ENCODE peak calls at places on chromosomes 3 and 15, in seven cellular contexts. One of them, this sample, is unnamed.

GRCh38 chr3:8490079-8490552 is 11.5 kb upstream of the LMCD1 start:
- DNase-seq in HL-60: no peak
- DNase-seq in stimulated activated CD4-positive, alpha-beta T cell treated with anti-CD3 and anti-CD28 coated beads, Interleukin-2, amount 100 ng/mL, for 24 hours: no peak
- DNase-seq in stomach: no peak
- DNase-seq in NCI-H2081: no peak
- DNase-seq in mucosa of descending colon: no peak
- DNase-seq in HEK293T: no peak
- DNase-seq in this sample: peak; percentile 35

GRCh38 chr15:88900982-88901418 is 5.7 kb upstream of the HAPLN3 start:
- DNase-seq in HL-60: no peak
- DNase-seq in stimulated activated CD4-positive, alpha-beta T cell treated with anti-CD3 and anti-CD28 coated beads, Interleukin-2, amount 100 ng/mL, for 24 hours: no peak
- DNase-seq in stomach: no peak
- DNase-seq in NCI-H2081: no peak
- DNase-seq in mucosa of descending colon: no peak
- DNase-seq in HEK293T: no peak
- DNase-seq in this sample: no peak

GRCh38 chr3:190092250-190092649 is 28.4 kb downstream of the P3H2 start:
- DNase-seq in HL-60: no peak
- DNase-seq in stimulated activated CD4-positive, alpha-beta T cell treated with anti-CD3 and anti-CD28 coated beads, Interleukin-2, amount 100 ng/mL, for 24 hours: no peak
- DNase-seq in stomach: no peak
- DNase-seq in NCI-H2081: no peak
- DNase-seq in mucosa of descending colon: no peak
- DNase-seq in HEK293T: no peak
- DNase-seq in this sample: no peak

GRCh38 chr15:52438047-52438446 is 90.6 kb downstream of the MYO5A start:
- DNase-seq in HL-60: peak; percentile 89
- DNase-seq in stimulated activated CD4-positive, alpha-beta T cell treated with anti-CD3 and anti-CD28 coated beads, Interleukin-2, amount 100 ng/mL, for 24 hours: no peak
- DNase-seq in stomach: no peak
- DNase-seq in NCI-H2081: no peak
- DNase-seq in mucosa of descending colon: no peak
- DNase-seq in HEK293T: no peak
- DNase-seq in this sample: no peak

GRCh38 chr3:72899349-72899765 is 11.5 kb downstream of the GXYLT2 start:
- DNase-seq in HL-60: no peak
- DNase-seq in stimulated activated CD4-positive, alpha-beta T cell treated with anti-CD3 and anti-CD28 coated beads, Interleukin-2, amount 100 ng/mL, for 24 hours: no peak
- DNase-seq in stomach: no peak
- DNase-seq in NCI-H2081: no peak
- DNase-seq in mucosa of descending colon: no peak
- DNase-seq in HEK293T: peak; percentile 24
- DNase-seq in this sample: no peak

GRCh38 chr15:40764766-40765136 is 883 bp downstream of the GCHFR start:
- DNase-seq in HL-60: peak; percentile 33
- DNase-seq in stimulated activated CD4-positive, alpha-beta T cell treated with anti-CD3 and anti-CD28 coated beads, Interleukin-2, amount 100 ng/mL, for 24 hours: no peak
- DNase-seq in stomach: no peak
- DNase-seq in NCI-H2081: no peak
- DNase-seq in mucosa of descending colon: no peak
- DNase-seq in HEK293T: no peak
- DNase-seq in this sample: no peak

GRCh38 chr15:98649621-98649995 is 1.3 kb downstream of the IGF1R start:
- DNase-seq in HL-60: peak; percentile 60
- DNase-seq in stimulated activated CD4-positive, alpha-beta T cell treated with anti-CD3 and anti-CD28 coated beads, Interleukin-2, amount 100 ng/mL, for 24 hours: peak; percentile 61
- DNase-seq in stomach: peak; percentile 53
- DNase-seq in NCI-H2081: peak; percentile 32
- DNase-seq in mucosa of descending colon: peak; percentile 51
- DNase-seq in HEK293T: peak; percentile 31
- DNase-seq in this sample: peak; percentile 55

GRCh38 chr3:66692108-66692750 is 191.4 kb upstream of the LRIG1 start:
- DNase-seq in HL-60: no peak
- DNase-seq in stimulated activated CD4-positive, alpha-beta T cell treated with anti-CD3 and anti-CD28 coated beads, Interleukin-2, amount 100 ng/mL, for 24 hours: no peak
- DNase-seq in stomach: no peak
- DNase-seq in NCI-H2081: no peak
- DNase-seq in mucosa of descending colon: peak; percentile 46
- DNase-seq in HEK293T: no peak
- DNase-seq in this sample: no peak

GRCh38 chr3:127389913-127390312 is 102.1 kb upstream of the PRR20G start:
- DNase-seq in HL-60: no peak
- DNase-seq in stimulated activated CD4-positive, alpha-beta T cell treated with anti-CD3 and anti-CD28 coated beads, Interleukin-2, amount 100 ng/mL, for 24 hours: no peak
- DNase-seq in stomach: no peak
- DNase-seq in NCI-H2081: no peak
- DNase-seq in mucosa of descending colon: no peak
- DNase-seq in HEK293T: no peak
- DNase-seq in this sample: no peak

GRCh38 chr15:49918106-49918505 is 200.9 kb downstream of the ATP8B4 start:
- DNase-seq in HL-60: no peak
- DNase-seq in stimulated activated CD4-positive, alpha-beta T cell treated with anti-CD3 and anti-CD28 coated beads, Interleukin-2, amount 100 ng/mL, for 24 hours: no peak
- DNase-seq in stomach: no peak
- DNase-seq in NCI-H2081: no peak
- DNase-seq in mucosa of descending colon: no peak
- DNase-seq in HEK293T: no peak
- DNase-seq in this sample: peak; percentile 29

This sample was measured in body of pancreas.